ENCODE peak calls at places on chromosomes 3 and 15, in four cellular contexts. D is Kasumi-1, M is HS-5, U is A172. N is an unnamed sample.

GRCh38 chr15:63456253-63456652 is 48.1 kb upstream of the USP3 start:
- DNase-seq in D (peak), M (no peak), U (no peak), N (no peak)

GRCh38 chr3:46700772-46701171 is 420 bp upstream of the TMIE start:
- DNase-seq in D (no peak), M (no peak), U (no peak), N (peak)

GRCh38 chr3:155853214-155854146 is 747 bp downstream of the SLC33A1 start:
- DNase-seq in D (peak), M (no peak), U (no peak), N (peak)

GRCh38 chr3:9208713-9209112 is 40.7 kb downstream of the SRGAP3 start:
- DNase-seq in D (no peak), M (no peak), U (no peak), N (no peak)

GRCh38 chr15:96121521-96121920 is 209.0 kb upstream of the NR2F2 start:
- DNase-seq in D (no peak), M (no peak), U (no peak), N (no peak)

GRCh38 chr3:192825657-192826200 is 91.9 kb downstream of the MB21D2 start:
- DNase-seq in D (no peak), M (no peak), U (no peak), N (no peak)

GRCh38 chr3:8945890-8946590 is 17.2 kb downstream of the RAD18 start:
- DNase-seq in D (no peak), M (no peak), U (no peak), N (no peak)

GRCh38 chr3:118801899-118802298 is 232.7 kb downstream of the IGSF11 start:
- DNase-seq in D (no peak), M (no peak), U (no peak), N (peak)

GRCh38 chr15:29821416-29822099 is 710 bp downstream of the TJP1 start:
- DNase-seq in D (no peak), M (peak), U (peak), N (peak)

GRCh38 chr3:89851974-89852621 is 744.7 kb downstream of the EPHA3 start:
- DNase-seq in D (peak), M (peak), U (no peak), N (no peak)

GRCh38 chr3:45545476-45545875 is 49.1 kb upstream of the LIMD1 start:
- DNase-seq in D (no peak), M (no peak), U (peak), N (peak)

GRCh38 chr3:186909078-186909853 is 21.1 kb upstream of the ST6GAL1 start:
- DNase-seq in D (no peak), M (no peak), U (peak), N (peak)

GRCh38 chr3:42749025-42749752 is 23.9 kb downstream of the CCDC13 start:
- DNase-seq in D (no peak), M (no peak), U (no peak), N (no peak)